ENCODE peak calls at places on chromosomes 1 and 21, in nine cellular contexts. T is effector memory CD4-positive, alpha-beta T cell; B is stromal cell of bone marrow; H is H4; Q is GM04504; Z is IMR-90; P is hippocampal formation; S is stimulated activated CD4-positive, alpha-beta T cell treated with anti-CD3 and anti-CD28 coated beads, Interleukin-2, amount 100 ng/mL, for 4 hours; Y is EL. X is an unnamed sample.

GRCh38 chr1:41661428-41662060 is 177.1 kb upstream of the EDN2 start:
- DNase-seq in Q (no peak), B (no peak), P (no peak), H (no peak), S (no peak), T (no peak), Z (no peak), Y (no peak), X (no peak)

GRCh38 chr1:5907386-5907785 is 84.8 kb downstream of the NPHP4 start:
- DNase-seq in S (no peak), H (no peak), P (no peak), Z (no peak), Y (no peak), T (no peak), Q (no peak), B (no peak), X (no peak)

GRCh38 chr1:95311006-95311405 is 77.0 kb downstream of the RWDD3 start:
- DNase-seq in B (no peak), Y (no peak), P (no peak), Q (no peak), H (no peak), T (no peak), Z (no peak), S (no peak), X (no peak)

GRCh38 chr1:203871114-203871875 is 9.9 kb downstream of the SNRPE start:
- DNase-seq in S (no peak), Q (peak), B (peak), H (peak), P (peak), T (no peak), Z (peak), Y (peak), X (peak)

GRCh38 chr21:39050839-39051560 is 132.3 kb downstream of the PSMG1 start:
- DNase-seq in Q (no peak), P (no peak), T (no peak), Y (peak), B (no peak), H (no peak), Z (no peak), S (no peak), X (peak)

GRCh38 chr1:100883963-100884362 is 10.7 kb downstream of the EXTL2 start:
- DNase-seq in P (no peak), S (no peak), Q (peak), Z (peak), Y (peak), H (peak), B (no peak), T (no peak), X (peak)

GRCh38 chr21:28705616-28706015 is 287.1 kb downstream of the LTN1 start:
- DNase-seq in Z (peak), Q (no peak), P (no peak), B (no peak), H (no peak), S (no peak), T (no peak), Y (peak), X (peak)

GRCh38 chr1:32765561-32766327 is 51.4 kb downstream of the YARS1 start:
- DNase-seq in H (no peak), P (no peak), B (no peak), Q (no peak), Y (no peak), Z (no peak), T (no peak), S (no peak), X (no peak)

GRCh38 chr1:99782920-99783319 is 16.5 kb upstream of the FRRS1 start:
- DNase-seq in Z (no peak), P (no peak), H (no peak), S (no peak), Y (no peak), B (no peak), T (no peak), Q (no peak), X (no peak)

GRCh38 chr1:115419571-115419970 is 81.5 kb upstream of the NGF start:
- DNase-seq in H (no peak), Y (no peak), Z (no peak), T (no peak), Q (no peak), P (no peak), S (no peak), B (no peak), X (no peak)

X was measured in EH.